ENCODE peak calls at places on chromosome X, in five cellular contexts. Q, X, D, C and M are unnamed samples.

GRCh38 chrX:111460612-111461011 is 48.6 kb upstream of the DCX start:
- DNase-seq in Q (no peak), X (no peak), D (no peak), C (no peak), M (no peak)

GRCh38 chrX:96361844-96362243 is 322.8 kb upstream of the DIAPH2 start:
- DNase-seq in Q (no peak), X (no peak), D (no peak), C (no peak), M (no peak)

GRCh38 chrX:12992544-12993118 is 17.7 kb downstream of the TMSB4X start:
- DNase-seq in Q (no peak), X (no peak), D (no peak), C (no peak), M (no peak)

GRCh38 chrX:136130931-136131843 is 16.1 kb upstream of the FHL1 start:
- DNase-seq in Q (no peak), X (no peak), D (no peak), C (peak; percentile 35), M (no peak)

GRCh38 chrX:50430917-50431316 is 39.7 kb downstream of the DGKK start:
- DNase-seq in Q (no peak), X (no peak), D (no peak), C (no peak), M (no peak)

GRCh38 chrX:67543818-67544217 is at the start of gene AR:
- DNase-seq in Q (peak; percentile 76), X (peak; percentile 72), D (peak; percentile 88), C (no peak), M (no peak)

GRCh38 chrX:65601126-65601525 is 66.3 kb upstream of the MSN start:
- DNase-seq in Q (no peak), X (no peak), D (no peak), C (no peak), M (no peak)

GRCh38 chrX:8043121-8043520 is 115.9 kb upstream of the PNPLA4 start:
- DNase-seq in Q (no peak), X (no peak), D (no peak), C (no peak), M (no peak)

GRCh38 chrX:15511563-15511962 is 11.0 kb downstream of the BMX start:
- DNase-seq in Q (peak; percentile 4), X (no peak), D (no peak), C (no peak), M (no peak)

GRCh38 chrX:25125483-25125882 is 109.7 kb upstream of the ARX start:
- DNase-seq in Q (no peak), X (no peak), D (no peak), C (no peak), M (no peak)

GRCh38 chrX:129655547-129656248 is 942 bp upstream of the APLN start:
- DNase-seq in Q (peak; percentile 55), X (no peak), D (no peak), C (no peak), M (no peak)

GRCh38 chrX:6812087-6812486 is 277.2 kb upstream of the VCX3A start:
- DNase-seq in Q (no peak), X (no peak), D (no peak), C (no peak), M (no peak)

GRCh38 chrX:10450959-10451355 is 169.4 kb downstream of the MID1 start:
- DNase-seq in Q (no peak), X (no peak), D (no peak), C (no peak), M (no peak)

GRCh38 chrX:148380614-148381561 is 119.5 kb upstream of the AFF2 start:
- DNase-seq in Q (no peak), X (no peak), D (no peak), C (no peak), M (no peak)

GRCh38 chrX:120732461-120732860 is 102.6 kb upstream of the C1GALT1C1 start:
- DNase-seq in Q (no peak), X (no peak), D (no peak), C (no peak), M (no peak)

GRCh38 chrX:12899506-12899905 is 6.9 kb upstream of the TLR8 start:
- DNase-seq in Q (no peak), X (no peak), D (no peak), C (no peak), M (no peak)

GRCh38 chrX:72554448-72555140 is 18.0 kb downstream of the HDAC8 start:
- DNase-seq in Q (peak; percentile 77), X (no peak), D (peak; percentile 12), C (no peak), M (no peak)

GRCh38 chrX:96919672-96920071 is 36.0 kb downstream of the RPA4 start:
- DNase-seq in Q (no peak), X (no peak), D (no peak), C (no peak), M (no peak)

GRCh38 chrX:30302957-30303356 is 6.2 kb downstream of the NR0B1 start:
- DNase-seq in Q (no peak), X (peak; percentile 17), D (no peak), C (no peak), M (no peak)

GRCh38 chrX:96619588-96619987 is 65.1 kb upstream of the DIAPH2 start:
- DNase-seq in Q (no peak), X (no peak), D (no peak), C (no peak), M (no peak)

DNA sequence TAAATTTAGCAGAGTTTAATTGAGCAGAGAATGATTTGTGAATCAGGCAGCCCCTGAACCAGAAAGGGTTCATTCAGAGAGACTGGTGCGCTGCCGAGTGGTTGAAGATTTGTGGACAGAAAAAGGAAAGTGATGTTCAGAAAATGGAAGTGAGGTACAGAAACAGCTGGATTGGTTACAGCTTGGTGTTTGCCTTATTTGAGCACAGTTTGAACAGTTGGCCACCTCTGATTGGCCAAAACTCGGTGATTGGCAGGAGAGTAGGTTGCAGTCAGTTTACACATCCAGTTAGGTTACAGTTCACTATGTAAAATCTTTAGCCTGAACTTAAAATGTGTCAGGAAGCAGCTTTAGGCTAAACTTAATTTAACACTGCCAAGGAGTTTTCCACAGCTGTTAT is 14.9 kb downstream of the MID1IP1 start:
- DNase-seq in Q (no peak), X (no peak), D (no peak), C (no peak), M (no peak)
- H3K4me1 ChIP-seq in Q (peaks cover 6% of the 10 kb centered on the region), X (peaks cover 22% of the 10 kb centered on the region), D (peaks cover 16% of the 10 kb centered on the region), C (no peaks in the 10 kb centered on the region), M (peaks cover 5% of the 10 kb centered on the region)

DNA sequence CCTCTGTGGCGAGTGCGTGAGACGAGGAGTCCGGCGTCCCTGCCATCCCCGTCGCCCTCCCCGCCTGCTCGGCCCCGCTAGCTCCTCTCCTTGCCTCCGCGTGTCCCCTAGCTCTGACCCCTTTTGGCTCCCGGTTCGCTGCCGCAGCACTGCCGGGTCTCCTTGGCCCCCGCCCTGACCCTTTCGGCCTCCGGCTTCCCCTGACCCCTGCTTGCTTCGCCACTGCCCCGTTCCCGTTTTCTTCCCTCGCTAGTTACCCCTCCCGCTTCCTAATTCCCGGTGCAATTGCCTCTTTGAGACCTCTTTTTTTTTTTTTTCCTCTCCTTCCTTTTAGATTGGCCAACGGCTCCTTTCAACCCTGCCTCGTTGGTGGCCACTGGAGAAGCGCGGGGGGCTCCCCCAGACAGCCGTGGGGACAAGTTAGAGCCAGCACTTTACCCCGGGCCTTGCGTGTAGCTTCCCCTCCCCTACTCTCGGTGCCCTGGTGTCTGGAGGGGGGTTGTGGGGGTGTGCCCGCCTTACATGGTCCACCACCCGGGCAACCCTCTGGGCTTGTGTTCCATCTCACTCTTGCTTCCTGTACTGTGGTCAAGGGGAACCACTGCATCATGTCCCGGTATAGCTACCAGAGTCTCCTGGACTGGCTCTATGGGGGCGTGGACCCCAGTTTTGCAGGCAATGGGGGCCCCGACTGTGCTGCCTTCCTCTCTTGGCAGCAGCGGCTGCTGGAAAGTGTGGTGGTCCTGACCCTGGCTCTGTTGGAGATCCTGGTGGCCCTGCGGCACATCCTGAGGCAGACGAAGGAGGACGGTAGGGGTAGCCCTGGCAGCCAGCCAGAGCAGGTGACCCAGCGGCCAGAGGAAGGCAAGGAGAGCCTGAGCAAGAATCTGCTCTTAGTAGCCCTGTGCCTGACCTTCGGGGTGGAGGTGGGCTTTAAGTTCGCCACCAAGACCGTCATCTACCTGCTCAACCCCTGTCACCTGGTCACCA is 548 bp downstream of the TMEM164 start:
- DNase-seq in Q (peak; percentile 30), X (peak; percentile 18), D (peak; percentile 40), C (no peak), M (no peak)
- H3K27ac ChIP-seq in Q (no peak overlapping the region), X (peak overlapping the region; percentile 94), D (peak overlapping the region; percentile 84), C (peak overlapping the region; percentile 88), M (peak overlapping the region; percentile 73)

GRCh38 chrX:69424161-69424560 is 80.0 kb upstream of the NALF2 start:
- DNase-seq in Q (peak; percentile 32), X (no peak), D (no peak), C (no peak), M (no peak)
- TF ChIP-seq CTCF in Q (peak; percentile 50), X (peak; percentile 49), D (no peak), C (peak; percentile 49), M (no peak)

GRCh38 chrX:153984351-153985178 is 12.0 kb downstream of the TMEM187 start:
- DNase-seq in Q (no peak), X (no peak), D (no peak), C (no peak), M (no peak)
- H3K4me1 ChIP-seq in Q (no peaks in the 10 kb centered on the region), X (no peaks in the 10 kb centered on the region), D (peaks cover 7% of the 10 kb centered on the region), C (peaks cover 5% of the 10 kb centered on the region), M (no peaks in the 10 kb centered on the region)

DNA sequence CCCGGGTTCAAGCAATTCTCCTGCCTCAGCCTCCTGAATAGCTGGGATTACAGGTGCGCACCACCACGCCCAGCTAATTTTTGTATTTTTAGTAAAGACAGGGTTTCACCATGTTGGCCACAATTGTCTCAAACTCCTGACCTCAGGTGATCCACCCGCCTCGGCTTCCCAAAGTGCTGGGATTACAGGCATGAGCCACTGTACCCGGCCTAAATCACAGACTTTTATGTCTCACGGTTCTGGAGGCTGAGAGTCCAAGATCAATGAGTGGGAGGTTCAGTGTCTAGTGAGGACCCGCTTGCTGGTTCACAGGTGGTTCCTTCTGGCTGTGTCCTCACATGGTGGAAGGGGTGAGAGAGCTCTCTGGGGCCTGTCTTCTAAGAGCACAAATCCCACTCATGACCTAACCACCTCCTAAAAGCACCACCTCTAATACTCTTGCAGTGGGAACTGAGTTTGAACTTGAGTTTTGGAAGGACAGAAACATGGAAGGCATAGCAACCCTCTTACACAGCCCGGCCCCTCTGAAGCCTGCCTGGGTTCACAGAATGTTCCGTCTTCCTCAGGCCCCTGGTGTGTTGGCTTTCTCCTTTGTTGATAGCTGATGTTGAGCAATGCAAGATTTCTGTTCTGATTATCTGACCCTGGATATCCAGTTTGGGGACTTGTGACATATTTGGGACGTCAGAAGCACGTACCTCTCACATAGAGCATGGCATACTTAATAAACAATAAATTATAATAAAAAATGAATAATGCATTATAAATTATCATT is 1.9 kb upstream of the AKAP17A start:
- DNase-seq in Q (peak; percentile 37), X (no peak), D (no peak), C (no peak), M (no peak)
- H3K27ac ChIP-seq in Q (peak overlapping the region; percentile 81), X (no peak overlapping the region), D (no peak overlapping the region), C (no peak overlapping the region), M (no peak overlapping the region)

DNA sequence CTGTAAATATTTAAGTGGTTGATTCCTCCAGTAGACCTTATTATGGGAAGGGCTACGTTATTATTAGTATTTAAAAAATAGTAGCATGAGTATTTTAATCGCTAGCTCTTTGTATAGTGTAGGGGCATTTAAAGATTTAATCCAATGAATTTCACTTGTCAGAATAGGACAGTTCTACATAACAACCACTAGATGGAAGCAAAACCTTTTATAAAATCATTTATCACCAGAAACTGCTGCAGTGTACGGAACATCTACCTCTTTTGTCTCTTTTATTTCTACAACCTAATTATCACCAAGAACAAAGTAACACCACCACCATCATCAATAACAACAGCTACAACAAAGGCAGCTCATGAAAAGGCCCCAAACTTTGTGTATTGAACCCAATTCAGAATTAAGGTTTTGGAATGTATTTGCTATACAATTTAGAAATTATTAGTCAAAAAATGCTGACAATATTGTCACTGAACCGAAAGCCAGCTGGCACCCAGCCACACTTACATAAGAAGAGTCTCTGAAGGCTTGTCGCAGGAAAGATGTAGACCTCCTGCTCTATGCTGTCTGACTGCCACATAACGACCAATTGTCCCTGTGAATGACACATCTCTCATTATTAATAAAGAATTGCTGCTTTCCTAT is 260.9 kb upstream of the RPS6KA3 start:
- DNase-seq in Q (peak; percentile 39), X (peak; percentile 24), D (no peak), C (no peak), M (no peak)
- TF ChIP-seq CTCF in Q (peak; percentile 50), X (peak; percentile 60), D (peak; percentile 61), C (peak; percentile 48), M (peak; percentile 50)